ENCODE peak calls at places on chromosomes 7 and 10, in seven cellular contexts. W, S, R, L, Y, I and O are unnamed samples.
A peak's percentile ranks its signal among the peaks of the same experiment; 100 is the strongest.

GRCh38 chr10:91127341-91128082 is 93.0 kb upstream of the PCGF5 start:
- DNase-seq in W (no peak), S (no peak), R (no peak), L (no peak), Y (no peak), I (no peak), O (no peak)

GRCh38 chr10:71179382-71179781 is 33.0 kb upstream of the UNC5B start:
- DNase-seq in W (no peak), S (peak; percentile 18), R (no peak), L (no peak), Y (no peak), I (no peak), O (no peak)

GRCh38 chr7:94284120-94284519 is 110.6 kb upstream of the COL1A2 start:
- DNase-seq in W (no peak), S (no peak), R (no peak), L (no peak), Y (no peak), I (no peak), O (no peak)

GRCh38 chr10:119644215-119644826 is 6.9 kb upstream of the BAG3 start:
- DNase-seq in W (no peak), S (no peak), R (peak; percentile 39), L (no peak), Y (no peak), I (no peak), O (no peak)

GRCh38 chr10:124449170-124450009 is 445 bp downstream of the NKX1-2 start:
- DNase-seq in W (no peak), S (no peak), R (no peak), L (no peak), Y (no peak), I (no peak), O (no peak)

GRCh38 chr7:32586291-32587221 is 91.3 kb downstream of the AVL9 start:
- DNase-seq in W (no peak), S (no peak), R (no peak), L (no peak), Y (no peak), I (peak; percentile 68), O (no peak)

GRCh38 chr10:69567920-69568319 is 5.3 kb downstream of the NEUROG3 start:
- DNase-seq in W (no peak), S (no peak), R (no peak), L (no peak), Y (no peak), I (no peak), O (no peak)

GRCh38 chr7:112362053-112362650 is 88.1 kb upstream of the IFRD1 start:
- DNase-seq in W (no peak), S (no peak), R (no peak), L (no peak), Y (no peak), I (no peak), O (no peak)

GRCh38 chr10:22704348-22705341 is 9.7 kb downstream of the PIP4K2A start:
- DNase-seq in W (no peak), S (no peak), R (no peak), L (no peak), Y (no peak), I (no peak), O (no peak)

DNA sequence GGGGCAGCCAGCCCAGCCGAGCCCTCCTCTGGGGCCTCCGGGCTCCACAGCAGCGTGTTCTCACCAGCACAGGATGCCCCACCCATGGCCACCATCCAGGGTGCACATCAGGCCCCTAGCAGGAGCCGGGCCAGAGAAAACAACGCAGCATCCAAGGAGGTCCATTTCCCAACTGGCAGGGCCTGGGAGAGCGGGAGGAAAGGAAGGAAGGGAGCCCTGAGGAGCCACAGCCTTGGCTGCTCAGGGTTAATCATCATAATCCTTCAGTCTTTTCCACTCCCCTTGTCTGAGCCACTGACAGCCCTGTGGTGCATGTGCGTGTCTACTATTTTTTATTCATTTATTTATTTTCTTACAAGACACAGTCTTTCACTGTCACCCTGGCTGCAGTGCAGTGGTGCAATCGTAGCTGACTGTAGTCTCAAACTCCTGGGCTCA is 3.6 kb downstream of the PLAC9 start:
- DNase-seq in W (no peak), S (peak; percentile 86), R (no peak), L (no peak), Y (no peak), I (no peak), O (peak; percentile 95)
- TF ChIP-seq POLR2AphosphoS5 in W (no peak), S (no peak), R (peak; percentile 20), L (no peak), Y (no peak), I (no peak), O (no peak)

DNA sequence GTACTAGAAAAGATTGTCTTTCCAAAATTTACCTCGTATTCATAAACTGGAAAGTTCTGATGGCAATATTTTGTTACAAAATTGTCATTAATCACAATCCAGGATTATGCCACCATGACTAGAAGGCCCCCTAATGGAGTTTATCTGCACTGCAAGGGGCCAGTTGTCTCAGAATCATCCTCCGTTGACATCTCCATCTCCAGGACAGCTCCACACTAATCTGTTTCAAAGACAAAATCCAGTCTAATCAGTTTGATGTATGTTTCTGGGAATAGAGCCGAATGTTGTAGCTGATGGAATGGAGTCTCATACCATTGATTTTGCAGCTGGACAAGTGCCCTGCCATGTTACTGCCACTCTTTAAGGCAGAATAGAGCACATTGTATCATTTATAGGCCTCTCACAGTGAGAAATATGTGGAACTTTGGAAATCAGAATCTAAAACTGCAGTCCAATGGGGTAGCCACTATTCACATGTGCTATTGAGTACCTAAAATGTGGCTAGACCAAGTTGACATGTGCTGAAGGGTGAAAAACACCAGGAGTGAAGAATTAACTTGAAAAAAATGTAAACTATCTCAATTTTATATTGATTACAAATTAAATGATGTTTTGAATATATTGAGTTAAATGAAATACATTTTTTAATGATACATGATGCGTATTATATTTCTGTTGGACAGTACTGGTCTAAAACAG is 38.3 kb upstream of the TOMM7 start:
- DNase-seq in W (no peak), S (no peak), R (no peak), L (no peak), Y (no peak), I (no peak), O (no peak)
- TF ChIP-seq POLR2AphosphoS5 in W (no peak), S (no peak), R (no peak), L (no peak), Y (no peak), I (peak; percentile 19), O (no peak)

DNA sequence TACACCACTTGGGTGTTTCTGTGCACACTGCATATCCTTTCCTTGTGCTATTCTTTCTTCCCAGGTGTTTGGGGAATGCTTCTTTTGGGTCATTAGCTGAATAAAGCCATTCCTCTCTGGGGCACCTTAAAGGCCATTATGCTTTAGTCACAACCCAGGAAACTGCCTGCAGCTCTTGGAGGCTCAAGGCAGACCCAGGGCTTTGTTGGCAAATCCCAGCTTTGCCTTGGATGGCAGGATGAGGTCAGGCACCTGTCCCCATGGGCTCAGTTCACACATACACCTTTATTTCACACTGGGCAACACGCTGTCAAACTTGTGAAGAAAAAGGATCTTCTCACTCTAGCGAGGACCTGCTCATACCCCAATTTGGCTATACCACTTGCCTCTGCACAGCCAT is 460.7 kb downstream of the CCSER2 start:
- DNase-seq in W (no peak), S (no peak), R (no peak), L (no peak), Y (no peak), I (no peak), O (no peak)
- TF ChIP-seq POLR2AphosphoS5 in W (no peak), S (no peak), R (no peak), L (no peak), Y (no peak), I (no peak), O (no peak)

DNA sequence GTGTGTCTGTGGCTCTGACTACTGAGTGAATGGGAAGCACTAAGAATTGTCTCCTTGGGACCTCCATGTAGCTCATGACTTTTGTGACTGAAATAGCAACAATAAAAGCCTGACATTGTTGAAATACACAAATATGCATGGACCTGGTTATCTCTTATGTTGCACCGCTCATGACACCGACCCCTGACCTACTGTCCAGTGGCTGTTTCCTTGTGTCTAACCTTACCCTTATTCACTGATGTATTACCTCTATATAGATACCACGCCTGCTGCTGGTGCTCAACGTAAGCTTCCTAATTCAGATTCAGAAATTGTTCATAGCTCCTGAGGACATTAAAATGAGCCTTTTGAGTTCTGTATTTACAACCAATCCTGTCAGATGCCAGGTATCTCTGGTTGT is 243.4 kb upstream of the SEMA3C start:
- DNase-seq in W (no peak), S (no peak), R (no peak), L (no peak), Y (no peak), I (no peak), O (no peak)
- TF ChIP-seq POLR2AphosphoS5 in W (no peak), S (no peak), R (no peak), L (no peak), Y (no peak), I (no peak), O (no peak)

DNA sequence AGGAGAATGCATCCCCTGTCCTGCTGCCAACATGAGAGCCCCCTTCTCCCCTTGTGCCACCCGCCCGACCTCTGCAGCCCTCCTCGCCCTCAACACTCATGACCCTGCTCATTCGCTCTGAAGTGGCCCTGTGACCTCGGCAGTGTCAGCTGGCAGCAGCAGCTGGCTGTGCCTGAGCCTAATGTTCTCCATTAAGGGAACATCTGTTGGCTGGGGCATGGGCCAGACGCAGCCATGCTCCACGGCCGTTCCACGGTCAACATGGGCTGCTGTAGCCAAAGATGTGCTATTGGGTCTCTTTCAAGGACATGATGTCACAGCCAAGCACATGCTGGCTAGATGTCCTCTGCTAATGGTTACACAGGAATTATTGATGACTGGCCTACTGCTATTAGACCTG is 22.3 kb downstream of the ADCYAP1R1 start:
- DNase-seq in W (no peak), S (peak; percentile 72), R (peak; percentile 73), L (no peak), Y (no peak), I (no peak), O (peak; percentile 89)
- TF ChIP-seq POLR2AphosphoS5 in W (no peak), S (no peak), R (peak; percentile 60), L (no peak), Y (no peak), I (no peak), O (peak; percentile 60)

GRCh38 chr7:158740013-158740656 is 35.5 kb upstream of the NCAPG2 start:
- DNase-seq in W (no peak), S (no peak), R (no peak), L (no peak), Y (no peak), I (peak; percentile 89), O (no peak)
- TF ChIP-seq POLR2AphosphoS5 in W (peak; percentile 42), S (peak; percentile 56), R (peak; percentile 21), L (no peak), Y (no peak), I (peak; percentile 84), O (no peak)

DNA sequence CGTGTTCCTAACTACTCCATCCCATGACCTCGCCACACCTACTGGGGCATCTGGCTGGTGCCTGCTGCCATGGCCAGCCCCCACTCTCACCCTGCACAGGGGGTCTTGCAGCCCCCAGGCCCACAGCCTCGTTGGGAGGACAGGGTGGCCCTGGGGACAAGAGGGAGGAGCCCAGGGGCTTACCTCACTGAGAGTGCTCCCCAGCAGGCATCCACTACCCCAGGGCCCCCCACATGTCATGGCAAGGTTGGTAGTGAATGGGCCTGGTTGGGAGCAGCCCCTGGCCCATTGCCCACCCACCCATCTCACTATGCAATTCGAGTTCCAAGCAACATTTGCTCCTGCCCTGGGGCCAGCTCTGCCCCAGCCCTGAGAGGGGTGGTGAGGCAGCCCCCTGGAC is 24.0 kb upstream of the AMZ1 start:
- DNase-seq in W (no peak), S (no peak), R (peak; percentile 73), L (no peak), Y (no peak), I (no peak), O (no peak)
- TF ChIP-seq POLR2AphosphoS5 in W (no peak), S (no peak), R (no peak), L (no peak), Y (peak; percentile 18), I (no peak), O (no peak)